ENCODE peak calls at places on chromosomes 6 and 20, in four cellular contexts. R is OCI-LY7, T is GM23248, D is hepatocyte. U is an unnamed sample. For H3K9me3, the result is how much of the 10 kb centered on the place peaks cover.

GRCh38 chr6:11586574-11586973 is 49.0 kb downstream of the TMEM170B start:
- DNase-seq in D (peak), T (peak), R (no peak), U (no peak)

GRCh38 chr20:10061641-10062040 is 26.9 kb downstream of the ANKEF1 start:
- DNase-seq in T (no peak), R (peak), D (no peak), U (no peak)

GRCh38 chr20:41392295-41392694 is 25.7 kb upstream of the EMILIN3 start:
- DNase-seq in T (no peak), R (no peak), D (no peak), U (no peak)

GRCh38 chr6:3340891-3341290 is 82.1 kb downstream of the PSMG4 start:
- DNase-seq in D (no peak), R (no peak), T (peak), U (no peak)

GRCh38 chr6:11270030-11271027 is 37.9 kb upstream of the NEDD9 start:
- DNase-seq in D (peak), R (no peak), T (no peak), U (no peak)

GRCh38 chr6:51996296-51996947 is 91.0 kb downstream of the PKHD1 start:
- DNase-seq in T (no peak), D (no peak), R (peak), U (no peak)

GRCh38 chr6:12420626-12421025 is 130.5 kb downstream of the EDN1 start:
- DNase-seq in D (no peak), T (peak), R (no peak), U (no peak)

GRCh38 chr6:41636803-41637178 is 1.5 kb upstream of the MDFI start:
- DNase-seq in R (no peak), T (no peak), D (peak), U (no peak)

GRCh38 chr6:102402635-102403329 is 1009.3 kb downstream of the GRIK2 start:
- DNase-seq in R (no peak), T (no peak), D (no peak), U (peak)

GRCh38 chr20:59603727-59604608 is at the start of gene PHACTR3:
- DNase-seq in R (no peak), T (no peak), D (peak), U (no peak)

GRCh38 chr20:20255104-20255503 is 112.8 kb upstream of the INSM1 start:
- DNase-seq in T (no peak), D (no peak), R (no peak), U (no peak)

GRCh38 chr6:138815797-138816528 is 20.1 kb downstream of the ECT2L start:
- DNase-seq in T (peak), D (peak), R (peak), U (peak)

GRCh38 chr6:168782211-168782729 is 341.3 kb downstream of the SMOC2 start:
- DNase-seq in D (no peak), R (no peak), T (no peak), U (no peak)

GRCh38 chr6:7468382-7469081 is 72.9 kb upstream of the DSP start:
- DNase-seq in R (no peak), D (peak), T (peak), U (no peak)

GRCh38 chr20:57897156-57897874 is 187.5 kb upstream of the PMEPA1 start:
- DNase-seq in R (no peak), T (no peak), D (no peak), U (no peak)

GRCh38 chr6:116215414-116215813 is 38.5 kb downstream of the TSPYL4 start:
- DNase-seq in D (no peak), R (no peak), T (peak), U (no peak)

GRCh38 chr20:10453241-10453640 is 18.1 kb downstream of the SLX4IP start:
- DNase-seq in R (peak), D (no peak), T (no peak), U (peak)

GRCh38 chr20:23520185-23520584 is 29.3 kb downstream of the CST8 start:
- DNase-seq in R (no peak), T (no peak), D (no peak), U (no peak)

GRCh38 chr6:136607932-136608772 is 57.9 kb upstream of the MAP7 start:
- DNase-seq in R (peak), T (peak), D (peak), U (peak)

GRCh38 chr6:110322151-110323003 is 35.8 kb downstream of the METTL24 start:
- DNase-seq in D (no peak), R (no peak), T (no peak), U (no peak)

GRCh38 chr6:167892835-167893234 is 66.1 kb downstream of the AFDN start:
- DNase-seq in R (no peak), D (no peak), T (no peak), U (no peak)

GRCh38 chr6:1297746-1298145 is 14.2 kb upstream of the FOXQ1 start:
- DNase-seq in D (peak), T (peak), R (no peak), U (no peak)

GRCh38 chr20:10314198-10314597 is 95.6 kb downstream of the SNAP25 start:
- DNase-seq in R (no peak), D (no peak), T (peak), U (no peak)

GRCh38 chr20:30816182-30816645 is 441.2 kb upstream of the DEFB115 start:
- DNase-seq in R (no peak), D (no peak), T (peak), U (no peak)

GRCh38 chr20:10447028-10447427 is 11.9 kb downstream of the SLX4IP start:
- DNase-seq in T (peak), D (no peak), R (peak), U (peak)

GRCh38 chr6:11430036-11430435 is 107.5 kb upstream of the TMEM170B start:
- DNase-seq in R (no peak), D (no peak), T (peak), U (no peak)

GRCh38 chr6:42740725-42741124 is 5.2 kb downstream of the TBCC start:
- DNase-seq in R (no peak), T (peak), D (no peak), U (no peak)

GRCh38 chr6:167898673-167899311 is 72.1 kb downstream of the AFDN start:
- DNase-seq in D (peak), R (peak), T (peak), U (peak)

GRCh38 chr6:78770766-78771165 is 96.6 kb upstream of the IRAK1BP1 start:
- DNase-seq in D (no peak), R (no peak), T (no peak), U (no peak)

GRCh38 chr20:45341939-45342862 is 6.0 kb downstream of the SDC4 start:
- DNase-seq in R (no peak), D (peak), T (peak), U (no peak)

GRCh38 chr6:147459772-147460171 is 48.7 kb upstream of the SAMD5 start:
- DNase-seq in D (no peak), R (no peak), T (no peak), U (no peak)

GRCh38 chr20:50655325-50655880 is 35.9 kb downstream of the RIPOR3 start:
- DNase-seq in T (peak), R (no peak), D (peak), U (no peak)

GRCh38 chr20:42735539-42735938 is 454.2 kb downstream of the PTPRT start:
- DNase-seq in T (no peak), D (no peak), R (no peak), U (no peak)

GRCh38 chr20:42739692-42740091 is 450.0 kb downstream of the PTPRT start:
- DNase-seq in D (no peak), T (no peak), R (no peak), U (no peak)

GRCh38 chr20:42740191-42740870 is 449.4 kb downstream of the PTPRT start:
- DNase-seq in D (no peak), T (no peak), R (no peak), U (no peak)

DNA sequence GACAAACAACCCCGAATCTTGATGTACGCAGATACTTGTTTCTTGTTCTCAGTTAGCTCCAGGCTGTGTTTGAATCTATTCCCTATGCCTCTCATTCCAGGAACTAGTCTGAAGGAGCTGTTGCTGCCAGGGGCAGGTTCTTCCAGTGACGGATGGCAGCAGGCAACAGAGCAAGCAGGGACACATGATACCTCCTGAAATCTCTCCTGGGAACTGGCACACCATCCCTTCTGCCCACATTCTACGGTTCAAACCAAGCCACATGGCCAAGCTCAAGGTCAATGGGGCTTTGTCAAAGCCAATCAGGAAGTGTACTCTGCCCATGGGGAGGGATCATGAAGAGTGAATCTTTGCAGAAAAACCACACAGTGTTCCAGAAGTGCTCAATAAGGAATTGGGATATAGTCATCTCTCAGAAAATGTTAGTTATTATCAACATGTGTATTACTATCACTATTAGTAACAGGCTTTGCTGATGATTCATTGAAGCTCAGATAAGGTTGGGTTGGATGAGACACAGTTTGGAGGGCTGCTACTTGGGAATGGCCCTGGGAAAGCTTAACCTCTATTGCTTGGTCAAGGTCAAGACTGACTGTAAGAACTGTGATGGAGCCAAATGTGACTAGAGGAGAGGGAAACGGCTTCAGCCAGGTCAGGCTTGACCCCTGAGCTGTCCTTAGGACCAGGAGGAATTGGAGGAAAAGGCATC is 454.9 kb downstream of the PTPRT start:
- DNase-seq in D (no peak), T (no peak), R (no peak), U (no peak)
- H3K9me3 ChIP-seq in D (under half), T (under half), R (under half), U (under half)

GRCh38 chr6:150291968-150292710 is 76.7 kb upstream of the IYD start:
- DNase-seq in R (no peak), D (no peak), T (no peak), U (no peak)
- TF ChIP-seq EZH2phosphoT487 in R (no peak), D (no peak), T (no peak), U (no peak)

DNA sequence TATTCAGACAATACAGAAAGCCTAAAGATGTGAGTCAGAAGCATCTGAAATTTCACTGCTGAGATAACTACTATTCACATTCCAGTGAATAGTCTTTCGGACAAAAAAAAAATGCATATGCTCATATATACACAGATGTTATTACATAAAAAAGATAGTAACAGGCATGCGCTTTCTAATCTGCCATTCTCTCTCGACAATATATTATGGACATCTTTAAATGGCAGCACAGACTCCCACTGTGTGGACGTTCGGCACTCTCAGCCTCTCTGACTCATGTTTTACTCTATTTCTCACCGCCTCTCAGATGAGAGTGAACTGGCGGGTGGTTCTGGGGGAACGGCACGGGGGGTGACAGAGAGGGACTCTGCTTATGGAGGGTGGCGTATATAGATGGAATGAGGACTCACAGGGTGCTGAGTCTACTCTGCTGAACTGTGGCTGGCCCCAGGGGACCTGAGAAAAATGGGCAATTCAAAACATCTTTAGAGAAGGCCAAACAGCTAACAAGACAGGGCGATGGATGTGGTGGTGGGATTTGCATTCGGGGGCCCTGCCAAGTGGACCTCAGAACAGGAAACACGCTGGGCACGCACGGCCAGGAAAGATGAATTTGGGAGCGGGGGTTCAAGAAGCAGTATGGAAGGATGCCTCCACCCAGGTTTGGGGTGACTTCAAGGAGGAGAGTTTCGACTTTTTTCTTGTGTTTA is 68.9 kb downstream of the MDGA1 start:
- DNase-seq in T (peak), D (no peak), R (no peak), U (no peak)
- H3K9me3 ChIP-seq in T (under half), D (under half), R (under half), U (under half)

DNA sequence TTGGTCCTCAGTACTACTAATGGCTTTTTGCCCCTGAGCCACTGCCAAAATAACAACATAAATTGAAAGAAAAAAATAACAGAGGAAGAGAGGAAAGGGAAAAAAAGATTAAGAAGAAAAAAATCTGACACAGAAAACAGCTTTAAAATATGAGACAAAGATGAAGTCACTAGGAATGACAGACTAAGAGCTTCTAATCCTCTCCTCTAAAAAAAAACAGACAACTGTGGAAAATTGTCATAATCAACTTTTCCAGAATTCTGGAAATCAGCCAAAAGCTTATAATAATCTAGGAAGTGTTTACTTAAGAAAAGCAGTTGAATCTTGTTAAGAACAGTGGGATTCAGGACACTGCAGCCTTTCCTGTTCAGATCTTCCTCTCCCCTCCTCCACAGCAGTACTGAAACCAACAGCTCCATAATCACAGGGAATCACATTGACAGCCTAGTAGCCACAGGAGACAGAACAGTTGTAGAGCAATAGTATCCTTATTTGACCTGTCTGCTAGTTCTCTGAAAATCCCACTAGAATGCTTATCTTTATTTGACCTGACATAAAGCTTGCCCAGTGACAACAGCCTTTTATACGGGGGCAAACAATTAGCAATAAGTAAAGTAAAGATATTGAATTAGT is 41.6 kb downstream of the IBTK start:
- DNase-seq in R (no peak), D (peak), T (no peak), U (no peak)
- TF ChIP-seq EZH2phosphoT487 in R (no peak), D (peak), T (no peak), U (no peak)

DNA sequence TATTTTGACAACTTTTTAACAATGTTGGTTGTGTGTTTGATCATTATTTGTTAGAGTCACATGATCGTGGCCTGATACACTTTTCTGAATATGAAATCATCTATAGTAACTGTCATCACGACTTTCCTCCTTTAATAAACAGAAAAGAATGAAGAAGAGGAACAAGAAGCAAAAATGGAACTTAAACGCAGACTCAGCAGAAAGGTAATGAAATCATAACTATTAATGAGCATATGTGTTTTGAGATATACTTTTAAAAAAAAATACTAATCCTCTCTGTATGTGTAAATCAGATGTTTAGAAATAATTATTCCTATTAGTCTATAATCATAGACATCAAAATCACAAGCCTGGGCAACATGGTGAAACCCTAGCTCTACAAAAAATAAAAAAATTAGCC is 60.1 kb upstream of the LTV1 start:
- DNase-seq in R (no peak), T (no peak), D (no peak), U (no peak)
- H3K9me3 ChIP-seq in R (under half), T (under half), D (under half), U (under half)

DNA sequence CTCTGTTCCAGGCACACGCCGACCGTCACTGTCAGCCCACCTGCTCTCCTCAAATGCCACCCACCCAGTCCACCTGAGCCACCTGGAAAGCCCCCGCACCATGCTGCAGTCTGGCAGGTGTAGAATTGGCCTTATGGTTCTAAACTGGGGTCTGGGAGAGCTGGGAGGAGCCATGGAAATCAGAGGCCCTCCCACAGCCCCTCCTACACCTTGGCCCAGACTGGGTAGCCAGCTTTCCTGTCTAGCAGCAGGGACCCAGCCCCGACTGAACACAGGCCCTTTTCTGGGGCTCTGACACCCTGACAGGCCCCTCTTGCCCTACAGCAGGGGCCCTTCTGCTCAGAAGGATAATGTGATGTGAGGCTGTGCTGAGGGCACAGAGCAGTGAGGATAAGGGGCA is 31.1 kb downstream of the LRFN2 start:
- DNase-seq in R (no peak), D (no peak), T (no peak), U (no peak)
- TF ChIP-seq EZH2phosphoT487 in R (no peak), D (no peak), T (no peak), U (no peak)

DNA sequence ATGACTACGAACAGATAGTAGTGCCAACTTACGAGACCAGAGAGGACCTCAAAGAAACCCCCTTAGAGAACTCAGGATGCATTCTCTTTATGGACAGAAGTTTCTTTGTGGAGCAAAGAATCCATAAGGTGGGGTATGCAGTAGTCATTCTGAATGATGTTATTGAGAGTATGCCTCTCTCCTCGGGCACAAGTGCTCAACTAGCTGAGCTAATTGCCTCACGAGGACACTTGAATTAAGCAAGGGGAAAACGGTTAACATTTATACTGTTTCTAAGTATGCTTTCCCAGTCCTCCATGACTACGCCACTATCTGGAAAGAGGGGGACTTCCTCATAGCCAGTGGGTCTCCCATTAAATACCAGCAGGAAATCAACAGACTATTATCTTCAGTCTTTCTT is 25.6 kb downstream of the MC3R start:
- DNase-seq in D (no peak), T (no peak), R (no peak), U (no peak)
- H3K9me3 ChIP-seq in D (under half), T (under half), R (under half), U (under half)